ENCODE peak calls at places on chromosomes 2 and 18, in five cellular contexts. S is stomach, J is A549, K is sigmoid colon, A is SK-N-SH. R is an unnamed sample. For H3K4me1, the result is how much of the 10 kb centered on the place peaks cover.

GRCh38 chr2:112646102-112646719 is 472 bp downstream of the SLC20A1 start:
- DNase-seq in J (no peak), K (peak), S (no peak), A (peak), R (no peak)

GRCh38 chr2:133717497-133717896 is 149.2 kb upstream of the NCKAP5 start:
- DNase-seq in J (no peak), S (no peak), K (no peak), A (no peak), R (no peak)

GRCh38 chr2:111946294-111947114 is 48.1 kb downstream of the MERTK start:
- DNase-seq in K (peak), S (peak), A (no peak), J (peak), R (no peak)

GRCh38 chr2:120899799-120900198 is 164.1 kb downstream of the GLI2 start:
- DNase-seq in J (no peak), K (no peak), S (no peak), A (no peak), R (no peak)

GRCh38 chr2:182593394-182593707 is 122.7 kb upstream of the DNAJC10 start:
- DNase-seq in S (no peak), K (no peak), J (no peak), A (no peak), R (no peak)

GRCh38 chr2:117832905-117833613 is 18.6 kb downstream of the DDX18 start:
- DNase-seq in J (no peak), K (no peak), A (no peak), S (no peak), R (no peak)

GRCh38 chr2:75562513-75562864 is 1.8 kb upstream of the EVA1A start:
- DNase-seq in S (no peak), K (no peak), J (no peak), A (no peak), R (peak)

GRCh38 chr2:176079851-176080539 is 3.8 kb downstream of the EVX2 start:
- DNase-seq in J (peak), S (no peak), K (no peak), A (peak), R (no peak)

GRCh38 chr2:112204411-112204810 is 50.4 kb downstream of the ZC3H8 start:
- DNase-seq in K (no peak), A (no peak), S (no peak), J (no peak), R (no peak)

GRCh38 chr18:13235981-13236380 is 17.4 kb downstream of the LDLRAD4 start:
- DNase-seq in K (peak), S (no peak), A (no peak), J (no peak), R (no peak)

GRCh38 chr18:48328473-48329205 is 80.5 kb downstream of the ZBTB7C start:
- DNase-seq in S (no peak), A (no peak), J (no peak), K (no peak), R (no peak)

GRCh38 chr2:2974982-2975381 is 402.6 kb downstream of the EIPR1 start:
- DNase-seq in K (no peak), A (peak), J (no peak), S (no peak), R (no peak)

GRCh38 chr2:200405599-200406298 is 99.3 kb downstream of the SPATS2L start:
- DNase-seq in J (peak), K (no peak), S (no peak), A (no peak), R (no peak)

GRCh38 chr18:58105206-58105907 is 61.3 kb downstream of the NEDD4L start:
- DNase-seq in J (no peak), A (no peak), K (no peak), S (no peak), R (no peak)

GRCh38 chr2:12119841-12120240 is 373.4 kb downstream of the LPIN1 start:
- DNase-seq in K (no peak), S (no peak), A (no peak), J (no peak), R (no peak)

GRCh38 chr2:131029812-131030211 is 63.4 kb downstream of the FAM168B start:
- DNase-seq in J (no peak), S (no peak), A (no peak), K (no peak), R (no peak)

GRCh38 chr2:200329798-200330197 is 23.3 kb downstream of the SPATS2L start:
- DNase-seq in A (no peak), S (no peak), K (no peak), J (no peak), R (no peak)

GRCh38 chr2:148253716-148254115 is 232.8 kb downstream of the MBD5 start:
- DNase-seq in J (no peak), S (no peak), A (no peak), K (no peak), R (no peak)

GRCh38 chr2:133431289-133431688 is 137.0 kb downstream of the NCKAP5 start:
- DNase-seq in K (no peak), S (no peak), J (no peak), A (no peak), R (no peak)

GRCh38 chr2:61233581-61233980 is 71.6 kb downstream of the C2orf74 start:
- DNase-seq in A (no peak), K (no peak), J (no peak), S (no peak), R (no peak)

GRCh38 chr2:55649211-55649610 is 31.8 kb upstream of the PPP4R3B start:
- DNase-seq in S (no peak), A (no peak), K (no peak), J (no peak), R (no peak)

GRCh38 chr18:55326134-55326533 is 261.9 kb downstream of the TCF4 start:
- DNase-seq in S (no peak), K (no peak), A (no peak), J (no peak), R (no peak)

GRCh38 chr2:216118474-216118873 is 9.3 kb downstream of the XRCC5 start:
- DNase-seq in S (no peak), K (no peak), A (no peak), J (no peak), R (no peak)

GRCh38 chr2:55482186-55482945 is 37.2 kb upstream of the CFAP36 start:
- DNase-seq in A (peak), S (no peak), K (no peak), J (peak), R (no peak)

GRCh38 chr2:105606081-105606480 is 138.6 kb upstream of the NCK2 start:
- DNase-seq in S (no peak), J (no peak), K (no peak), A (no peak), R (no peak)

GRCh38 chr2:71889991-71890684 is 257.5 kb downstream of the CYP26B1 start:
- DNase-seq in J (no peak), K (no peak), S (no peak), A (no peak), R (peak)

GRCh38 chr2:187698374-187699110 is 144.3 kb upstream of the TFPI start:
- DNase-seq in K (no peak), A (no peak), J (no peak), S (no peak), R (no peak)

GRCh38 chr2:58098254-58099096 is 51.9 kb downstream of the VRK2 start:
- DNase-seq in S (no peak), A (no peak), J (no peak), K (no peak), R (no peak)

GRCh38 chr2:215357660-215358059 is 45.8 kb downstream of the ATIC start:
- DNase-seq in J (no peak), A (no peak), K (no peak), S (no peak), R (no peak)

GRCh38 chr2:54013996-54014395 is 43.2 kb upstream of the PSME4 start:
- DNase-seq in J (no peak), K (no peak), A (no peak), S (no peak), R (no peak)

GRCh38 chr18:45355944-45356520 is 259.2 kb upstream of the SLC14A2 start:
- DNase-seq in S (no peak), A (no peak), J (no peak), K (no peak), R (no peak)

GRCh38 chr2:204967199-204967995 is 422.1 kb downstream of the PARD3B start:
- DNase-seq in S (no peak), J (no peak), A (peak), K (no peak), R (no peak)

GRCh38 chr2:109715302-109715937 is 78.7 kb upstream of the RGPD5 start:
- DNase-seq in J (no peak), S (peak), A (no peak), K (peak), R (peak)

GRCh38 chr2:28707592-28707991 is 44.0 kb upstream of the PPP1CB start:
- DNase-seq in K (no peak), J (no peak), S (no peak), A (no peak), R (no peak)

GRCh38 chr2:17518212-17519154 is at the start of gene RAD51AP2:
- DNase-seq in K (peak), S (peak), A (peak), J (peak), R (peak)

GRCh38 chr2:128157644-128158043 is 66.6 kb downstream of the UGGT1 start:
- DNase-seq in J (no peak), K (no peak), S (no peak), A (no peak), R (no peak)

GRCh38 chr2:42787424-42787787 is 5.0 kb downstream of the HAAO start:
- DNase-seq in S (no peak), J (no peak), K (no peak), A (no peak), R (no peak)

GRCh38 chr18:48785091-48785614 is 165.6 kb downstream of the SMAD7 start:
- DNase-seq in J (no peak), K (peak), S (no peak), A (no peak), R (no peak)

DNA sequence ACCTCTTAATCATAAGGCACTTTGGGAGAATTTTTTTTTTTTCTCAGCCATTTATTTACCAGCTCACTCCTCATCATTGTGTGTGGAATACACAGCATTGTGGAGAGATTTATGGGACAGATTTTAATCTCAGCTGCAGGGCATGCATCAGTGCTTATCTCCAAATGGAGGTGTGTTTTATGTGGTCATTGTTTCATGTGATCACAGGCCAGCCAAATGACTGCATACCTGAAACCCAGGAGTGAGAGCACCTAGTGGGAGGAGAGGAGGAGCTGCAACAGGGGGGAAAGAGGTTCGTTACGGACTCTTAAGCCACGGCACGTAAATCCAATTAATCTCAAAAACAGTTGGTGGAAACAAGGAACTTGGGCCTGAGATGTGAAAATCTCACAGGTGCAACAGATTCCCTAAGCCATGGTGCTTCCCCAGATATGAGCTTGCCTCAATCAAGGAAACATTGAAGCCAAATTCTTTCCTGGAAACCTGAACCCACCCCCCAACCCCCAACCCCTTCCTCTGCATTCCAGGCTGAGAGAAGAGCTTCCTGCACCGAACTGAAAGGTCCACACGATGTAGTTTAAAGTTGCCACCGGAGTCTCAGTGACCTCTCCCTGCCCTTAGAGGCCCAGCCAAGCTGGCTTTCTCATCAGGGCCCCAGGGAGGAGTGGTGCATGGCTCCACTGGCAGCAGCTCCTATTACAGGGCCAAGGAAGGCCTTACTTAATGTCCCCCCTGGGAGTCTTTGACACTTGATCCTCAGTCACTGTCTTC is 167.4 kb downstream of the C1D start:
- DNase-seq in J (no peak), K (no peak), S (no peak), A (no peak), R (no peak)
- TF ChIP-seq EP300 in J (no peak), K (no peak), S (no peak), A (no peak), R (no peak)

GRCh38 chr18:3283253-3283863 is 21.4 kb downstream of the MYL12B start:
- DNase-seq in K (no peak), J (no peak), S (no peak), A (no peak), R (no peak)
- H3K4me1 ChIP-seq in K (under half), J (under half), S (under half), A (under half), R (under half)

DNA sequence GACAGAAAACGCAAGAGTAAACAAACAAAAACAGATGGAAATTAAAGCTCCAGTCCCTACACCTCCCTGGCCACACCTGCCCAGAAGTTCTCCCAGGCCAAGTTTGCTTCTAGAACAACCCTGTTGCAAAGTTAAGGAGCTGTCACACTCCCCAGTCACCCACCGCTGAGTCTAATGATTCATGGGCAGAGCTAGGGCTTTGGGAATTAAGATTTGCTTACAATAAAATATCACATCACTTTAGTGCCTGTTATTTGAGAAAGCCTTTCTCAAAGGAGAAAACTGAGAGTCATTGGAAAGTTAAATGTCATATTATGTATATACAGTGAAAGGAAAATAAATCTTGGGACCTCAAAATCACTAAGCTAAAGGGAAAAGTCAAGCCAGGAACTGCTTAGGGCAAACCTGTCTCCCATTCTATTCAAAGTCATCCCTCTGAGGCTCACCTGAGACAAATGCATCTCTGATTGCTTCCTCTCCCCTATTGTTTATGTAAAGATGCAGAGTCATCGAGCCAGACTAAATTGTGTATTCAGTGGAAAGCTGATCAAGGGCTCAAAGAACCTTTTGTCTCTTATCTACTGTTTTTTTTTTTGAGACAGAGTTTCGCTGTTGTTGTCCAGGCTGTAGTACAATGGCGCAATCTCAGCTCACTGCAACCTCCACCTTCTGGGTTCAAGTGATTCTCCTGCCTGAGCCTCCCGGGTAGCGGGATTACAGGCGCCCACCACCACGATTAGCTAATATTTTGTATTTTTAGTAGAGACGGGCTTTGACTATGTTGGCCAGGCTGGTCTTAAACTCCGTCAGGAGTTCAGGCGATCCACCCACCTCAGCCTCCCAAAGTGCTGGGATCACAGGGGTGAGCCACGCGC is 2.8 kb downstream of the CRYGB start:
- DNase-seq in K (no peak), S (no peak), J (no peak), A (no peak), R (no peak)
- TF ChIP-seq EP300 in K (no peak), S (no peak), J (no peak), A (no peak), R (no peak)

GRCh38 chr2:233428438-233428837 is 74.1 kb downstream of the DGKD start:
- DNase-seq in J (no peak), S (peak), A (no peak), K (no peak), R (no peak)
- H3K4me1 ChIP-seq in J (half or more), S (half or more), A (under half), K (under half), R (under half)